ENCODE peak calls at places on chromosomes 11 and 22, in ten cellular contexts. N, A, S, E, B, M, T, K, D and Y are unnamed samples.

GRCh38 chr11:64000026-64000739 is 13.9 kb downstream of the OTUB1 start:
- DNase-seq in A (peak; percentile 44), K (no peak), E (peak; percentile 91), T (peak; percentile 74), S (peak; percentile 77), N (no peak), B (no peak), M (peak; percentile 63), D (peak; percentile 61), Y (peak; percentile 73)

GRCh38 chr11:80596291-80596810 is 1155.5 kb upstream of the TENM4 start:
- DNase-seq in N (no peak), T (no peak), S (no peak), E (no peak), A (no peak), D (peak; percentile 30), K (no peak), B (no peak), M (no peak), Y (no peak)

GRCh38 chr11:112581747-112582146 is 321.1 kb upstream of the PLET1 start:
- DNase-seq in N (no peak), E (no peak), K (no peak), S (no peak), A (no peak), T (no peak), D (no peak), B (no peak), M (no peak), Y (no peak)

GRCh38 chr11:118212781-118213565 is 11.8 kb downstream of the JAML start:
- DNase-seq in K (no peak), B (no peak), E (peak; percentile 45), D (no peak), M (no peak), T (no peak), N (no peak), S (no peak), A (no peak), Y (no peak)

GRCh38 chr11:72840780-72841179 is 26.6 kb downstream of the ATG16L2 start:
- DNase-seq in B (no peak), N (no peak), M (no peak), E (no peak), T (no peak), S (no peak), D (peak; percentile 91), A (no peak), K (no peak), Y (no peak)

GRCh38 chr11:27296406-27296994 is 66.5 kb downstream of the CCDC34 start:
- DNase-seq in D (peak; percentile 75), N (no peak), T (no peak), S (no peak), M (no peak), A (peak; percentile 36), B (no peak), E (peak; percentile 62), K (no peak), Y (no peak)

GRCh38 chr11:19553683-19554333 is 158.8 kb upstream of the NAV2 start:
- DNase-seq in B (peak; percentile 67), A (peak; percentile 80), T (peak; percentile 63), K (no peak), D (peak; percentile 43), S (peak; percentile 75), E (peak; percentile 89), N (peak; percentile 26), M (peak; percentile 78), Y (peak; percentile 76)

GRCh38 chr11:133968300-133968699 is 11.5 kb upstream of the IGSF9B start:
- DNase-seq in T (no peak), A (no peak), B (no peak), S (peak; percentile 57), M (no peak), K (no peak), N (no peak), E (peak; percentile 84), D (no peak), Y (no peak)

GRCh38 chr22:25406510-25407210 is 157.8 kb upstream of the GRK3 start:
- DNase-seq in B (peak; percentile 43), K (no peak), M (no peak), N (no peak), S (no peak), E (peak; percentile 14), D (no peak), T (no peak), A (no peak), Y (peak; percentile 41)

GRCh38 chr11:76677010-76677771 is 6.6 kb upstream of the LRRC32 start:
- DNase-seq in A (no peak), E (no peak), M (no peak), N (no peak), K (no peak), S (no peak), T (no peak), B (no peak), D (no peak), Y (no peak)

GRCh38 chr22:49469896-49470740 is 357.6 kb downstream of the BRD1 start:
- DNase-seq in E (no peak), S (no peak), A (no peak), B (no peak), N (no peak), T (no peak), M (no peak), D (no peak), K (no peak), Y (no peak)

DNA sequence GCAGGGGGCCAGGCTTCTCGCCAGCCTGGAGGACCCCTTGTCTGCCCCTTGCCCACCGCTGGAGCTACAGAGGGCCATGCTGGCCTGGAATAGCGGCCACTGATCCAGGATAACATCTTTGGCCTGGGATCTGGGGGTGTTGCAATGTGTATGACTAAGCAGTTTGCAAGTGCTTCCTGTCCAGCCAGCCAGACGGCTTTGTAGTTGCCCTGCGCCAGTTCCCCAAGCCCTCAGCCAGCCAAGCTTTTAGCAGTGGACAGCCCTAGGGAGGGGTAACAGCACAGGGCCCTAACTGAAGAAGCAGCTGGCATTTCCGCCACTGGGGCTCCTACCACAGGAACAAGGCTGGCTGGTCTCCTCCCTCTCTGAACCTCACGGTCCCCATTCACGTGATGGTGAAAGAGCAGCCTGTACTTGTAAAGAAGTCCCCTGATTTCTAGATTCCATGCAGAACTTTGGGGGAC is 32.1 kb downstream of the UQCR10 start:
- DNase-seq in N (peak; percentile 76), M (peak; percentile 90), S (no peak), T (peak; percentile 83), B (peak; percentile 73), E (no peak), A (peak; percentile 71), K (peak; percentile 95), D (peak; percentile 97), Y (peak; percentile 88)
- H3K4me3 ChIP-seq in N (peak overlapping the region; percentile 14), M (peak overlapping the region; percentile 10), S (no peak overlapping the region), T (no peak overlapping the region), B (no peak overlapping the region), E (no peak overlapping the region), A (peak overlapping the region; percentile 6), K (no peak overlapping the region), D (no peak overlapping the region), Y (peak overlapping the region; percentile 40)

GRCh38 chr11:59862252-59862651 is 4.0 kb downstream of the TCN1 start:
- DNase-seq in T (no peak), E (no peak), B (no peak), A (no peak), D (no peak), K (no peak), S (no peak), M (no peak), N (no peak), Y (no peak)
- H3K36me3 ChIP-seq in T (no peaks in the 10 kb centered on the region), E (no peaks in the 10 kb centered on the region), B (no peaks in the 10 kb centered on the region), A (no peaks in the 10 kb centered on the region), D (no peaks in the 10 kb centered on the region), K (no peaks in the 10 kb centered on the region), S (no peaks in the 10 kb centered on the region), M (no peaks in the 10 kb centered on the region), N (no peaks in the 10 kb centered on the region), Y (no peaks in the 10 kb centered on the region)

GRCh38 chr11:1877211-1878133 is 14.2 kb downstream of the PRR33 start:
- DNase-seq in M (peak; percentile 67), D (peak; percentile 16), A (peak; percentile 60), B (no peak), T (peak; percentile 82), K (peak; percentile 86), S (no peak), E (no peak), N (no peak), Y (peak; percentile 74)

GRCh38 chr11:1875093-1875785 is 16.5 kb downstream of the PRR33 start:
- DNase-seq in E (no peak), B (no peak), S (no peak), K (no peak), M (peak; percentile 6), N (no peak), T (peak; percentile 56), A (peak; percentile 30), D (no peak), Y (peak; percentile 49)

GRCh38 chr11:1878134-1879031 is 13.3 kb downstream of the PRR33 start:
- DNase-seq in M (peak; percentile 32), A (peak; percentile 69), S (no peak), B (no peak), T (peak; percentile 72), N (no peak), D (no peak), K (peak; percentile 76), E (no peak), Y (peak; percentile 64)

GRCh38 chr11:1874406-1875092 is 17.1 kb downstream of the PRR33 start:
- DNase-seq in N (no peak), A (peak; percentile 20), M (no peak), E (no peak), S (no peak), D (no peak), B (no peak), T (peak; percentile 54), K (no peak), Y (peak; percentile 34)

GRCh38 chr11:1876361-1877063 is 15.2 kb downstream of the PRR33 start:
- DNase-seq in B (no peak), S (no peak), M (peak; percentile 81), T (peak; percentile 90), A (peak; percentile 86), N (no peak), K (peak; percentile 86), D (peak; percentile 21), E (peak; percentile 65), Y (peak; percentile 85)
- H3K27ac ChIP-seq in B (no peak overlapping the region), S (no peak overlapping the region), M (peak overlapping the region; percentile 99), T (peak overlapping the region; percentile 86), A (peak overlapping the region; percentile 78), N (peak overlapping the region; percentile 87), K (peak overlapping the region; percentile 90), D (no peak overlapping the region), E (no peak overlapping the region), Y (peak overlapping the region; percentile 97)

GRCh38 chr11:94784884-94785283 is 16.7 kb downstream of the AMOTL1 start:
- DNase-seq in K (no peak), T (no peak), S (no peak), M (no peak), N (no peak), E (no peak), D (no peak), A (no peak), B (no peak), Y (no peak)

GRCh38 chr11:94782446-94782845 is 14.3 kb downstream of the AMOTL1 start:
- DNase-seq in T (no peak), D (no peak), K (no peak), M (no peak), B (no peak), E (no peak), S (no peak), A (no peak), N (no peak), Y (no peak)

GRCh38 chr11:94776351-94777321 is 8.5 kb downstream of the AMOTL1 start:
- DNase-seq in S (no peak), N (no peak), T (peak; percentile 37), E (peak; percentile 41), B (no peak), M (no peak), D (peak; percentile 82), A (no peak), K (no peak), Y (no peak)

GRCh38 chr11:94781822-94782221 is 13.7 kb downstream of the AMOTL1 start:
- DNase-seq in A (no peak), K (no peak), D (peak; percentile 84), S (no peak), B (no peak), E (no peak), M (no peak), T (no peak), N (no peak), Y (no peak)

GRCh38 chr11:94780432-94780831 is 12.3 kb downstream of the AMOTL1 start:
- DNase-seq in N (no peak), D (no peak), S (no peak), A (peak; percentile 22), K (no peak), T (no peak), M (no peak), B (no peak), E (no peak), Y (no peak)
- H3K4me3 ChIP-seq in N (peak overlapping the region; percentile 23), D (peak overlapping the region; percentile 31), S (no peak overlapping the region), A (peak overlapping the region; percentile 38), K (peak overlapping the region; percentile 16), T (no peak overlapping the region), M (peak overlapping the region; percentile 4), B (no peak overlapping the region), E (no peak overlapping the region), Y (peak overlapping the region; percentile 29)